ENCODE peak calls at places on chromosomes 13 and 19, in eight cellular contexts. One of them, this sample, is unnamed.

GRCh38 chr13:48275507-48275906 is 28.0 kb upstream of the RB1 start:
- DNase-seq in tibial artery: no peak
- DNase-seq in CD8-positive, alpha-beta memory T cell: no peak
- DNase-seq in stomach: no peak
- DNase-seq in PC-9: no peak
- DNase-seq in breast epithelium: no peak
- DNase-seq in upper lobe of right lung: no peak
- DNase-seq in aorta: no peak
- DNase-seq in this sample: no peak

GRCh38 chr19:33311326-33311682 is 9.0 kb upstream of the CEBPA start:
- DNase-seq in tibial artery: no peak
- DNase-seq in CD8-positive, alpha-beta memory T cell: no peak
- DNase-seq in stomach: peak; percentile 68
- DNase-seq in PC-9: peak; percentile 43
- DNase-seq in breast epithelium: no peak
- DNase-seq in upper lobe of right lung: peak; percentile 80
- DNase-seq in aorta: no peak
- DNase-seq in this sample: no peak

GRCh38 chr13:38381840-38382239 is 32.2 kb downstream of the UFM1 start:
- DNase-seq in tibial artery: no peak
- DNase-seq in CD8-positive, alpha-beta memory T cell: no peak
- DNase-seq in stomach: no peak
- DNase-seq in PC-9: no peak
- DNase-seq in breast epithelium: no peak
- DNase-seq in upper lobe of right lung: no peak
- DNase-seq in aorta: no peak
- DNase-seq in this sample: no peak

GRCh38 chr13:96851856-96852255 is 142.4 kb downstream of the OXGR1 start:
- DNase-seq in tibial artery: no peak
- DNase-seq in CD8-positive, alpha-beta memory T cell: no peak
- DNase-seq in stomach: no peak
- DNase-seq in PC-9: no peak
- DNase-seq in breast epithelium: no peak
- DNase-seq in upper lobe of right lung: no peak
- DNase-seq in aorta: no peak
- DNase-seq in this sample: no peak

GRCh38 chr13:30143671-30144400 is 163.5 kb downstream of the KATNAL1 start:
- DNase-seq in tibial artery: no peak
- DNase-seq in CD8-positive, alpha-beta memory T cell: no peak
- DNase-seq in stomach: no peak
- DNase-seq in PC-9: no peak
- DNase-seq in breast epithelium: no peak
- DNase-seq in upper lobe of right lung: no peak
- DNase-seq in aorta: no peak
- DNase-seq in this sample: no peak

GRCh38 chr19:49338691-49339363 is 3.6 kb downstream of the CD37 start:
- DNase-seq in tibial artery: peak; percentile 90
- DNase-seq in CD8-positive, alpha-beta memory T cell: no peak
- DNase-seq in stomach: peak; percentile 96
- DNase-seq in PC-9: peak; percentile 92
- DNase-seq in breast epithelium: peak; percentile 94
- DNase-seq in upper lobe of right lung: peak; percentile 95
- DNase-seq in aorta: peak; percentile 88
- DNase-seq in this sample: no peak

GRCh38 chr19:2363419-2363818 is 3.4 kb downstream of the TMPRSS9 start:
- DNase-seq in tibial artery: no peak
- DNase-seq in CD8-positive, alpha-beta memory T cell: no peak
- DNase-seq in stomach: no peak
- DNase-seq in PC-9: no peak
- DNase-seq in breast epithelium: no peak
- DNase-seq in upper lobe of right lung: no peak
- DNase-seq in aorta: no peak
- DNase-seq in this sample: no peak

GRCh38 chr19:40640744-40641143 is 39.6 kb downstream of the LTBP4 start:
- DNase-seq in tibial artery: peak; percentile 83
- DNase-seq in CD8-positive, alpha-beta memory T cell: no peak
- DNase-seq in stomach: no peak
- DNase-seq in PC-9: no peak
- DNase-seq in breast epithelium: no peak
- DNase-seq in upper lobe of right lung: no peak
- DNase-seq in aorta: no peak
- DNase-seq in this sample: no peak

GRCh38 chr19:49564616-49565045 is 15.7 kb downstream of the NOSIP start:
- DNase-seq in tibial artery: no peak
- DNase-seq in CD8-positive, alpha-beta memory T cell: no peak
- DNase-seq in stomach: no peak
- DNase-seq in PC-9: no peak
- DNase-seq in breast epithelium: no peak
- DNase-seq in upper lobe of right lung: no peak
- DNase-seq in aorta: no peak
- DNase-seq in this sample: no peak

GRCh38 chr13:113663934-113664333 is 3.1 kb upstream of the GRK1 start:
- DNase-seq in tibial artery: peak; percentile 13
- DNase-seq in CD8-positive, alpha-beta memory T cell: no peak
- DNase-seq in stomach: peak; percentile 24
- DNase-seq in PC-9: no peak
- DNase-seq in breast epithelium: no peak
- DNase-seq in upper lobe of right lung: peak; percentile 40
- DNase-seq in aorta: peak; percentile 65
- DNase-seq in this sample: no peak

GRCh38 chr19:42683917-42684513 is 56.3 kb downstream of the PSG3 start:
- DNase-seq in tibial artery: no peak
- DNase-seq in CD8-positive, alpha-beta memory T cell: no peak
- DNase-seq in stomach: no peak
- DNase-seq in PC-9: no peak
- DNase-seq in breast epithelium: no peak
- DNase-seq in upper lobe of right lung: no peak
- DNase-seq in aorta: no peak
- DNase-seq in this sample: no peak

GRCh38 chr19:51016798-51017683 is 2.5 kb downstream of the KLK10 start:
- DNase-seq in tibial artery: no peak
- DNase-seq in CD8-positive, alpha-beta memory T cell: peak; percentile 14
- DNase-seq in stomach: peak; percentile 77
- DNase-seq in PC-9: peak; percentile 97
- DNase-seq in breast epithelium: peak; percentile 81
- DNase-seq in upper lobe of right lung: no peak
- DNase-seq in aorta: no peak
- DNase-seq in this sample: no peak

GRCh38 chr13:102978168-102978567 is 88.0 kb downstream of the SLC10A2 start:
- DNase-seq in tibial artery: no peak
- DNase-seq in CD8-positive, alpha-beta memory T cell: no peak
- DNase-seq in stomach: no peak
- DNase-seq in PC-9: no peak
- DNase-seq in breast epithelium: no peak
- DNase-seq in upper lobe of right lung: no peak
- DNase-seq in aorta: no peak
- DNase-seq in this sample: no peak

GRCh38 chr19:33461256-33462111 is 60.1 kb downstream of the PEPD start:
- DNase-seq in tibial artery: peak; percentile 55
- DNase-seq in CD8-positive, alpha-beta memory T cell: no peak
- DNase-seq in stomach: no peak
- DNase-seq in PC-9: no peak
- DNase-seq in breast epithelium: no peak
- DNase-seq in upper lobe of right lung: peak; percentile 53
- DNase-seq in aorta: peak; percentile 74
- DNase-seq in this sample: no peak

GRCh38 chr19:13817615-13818371 is 22.6 kb downstream of the ZSWIM4 start:
- DNase-seq in tibial artery: no peak
- DNase-seq in CD8-positive, alpha-beta memory T cell: no peak
- DNase-seq in stomach: peak; percentile 87
- DNase-seq in PC-9: no peak
- DNase-seq in breast epithelium: no peak
- DNase-seq in upper lobe of right lung: peak; percentile 91
- DNase-seq in aorta: peak; percentile 84
- DNase-seq in this sample: no peak

DNA sequence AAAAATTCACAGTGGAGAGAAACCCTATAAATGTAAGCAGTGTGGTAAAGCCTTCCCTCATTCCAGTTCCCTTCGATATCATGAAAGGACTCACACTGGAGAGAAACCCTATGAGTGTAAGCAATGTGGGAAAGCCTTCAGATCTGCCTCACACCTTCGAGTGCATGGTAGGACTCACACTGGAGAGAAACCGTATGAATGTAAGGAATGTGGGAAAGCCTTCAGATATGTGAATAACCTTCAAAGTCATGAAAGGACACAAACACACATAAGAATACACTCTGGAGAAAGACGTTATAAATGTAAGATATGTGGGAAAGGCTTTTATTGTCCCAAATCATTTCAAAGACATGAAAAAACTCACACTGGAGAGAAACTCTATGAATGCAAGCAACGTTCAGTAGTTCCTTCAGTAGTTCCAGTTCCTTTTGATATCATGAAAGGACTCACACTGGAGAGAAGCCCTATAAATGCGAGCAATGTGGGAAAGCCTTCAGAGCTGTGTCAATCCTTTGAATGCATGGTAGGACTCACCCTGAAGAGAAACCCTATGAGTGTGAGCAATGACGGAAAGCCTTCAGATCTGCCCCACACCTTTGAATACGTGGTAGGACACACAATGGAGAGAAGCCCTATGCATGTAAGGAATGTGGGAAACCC is 16.1 kb upstream of the ZNF439 start:
- DNase-seq in tibial artery: no peak
- DNase-seq in CD8-positive, alpha-beta memory T cell: no peak
- DNase-seq in stomach: no peak
- DNase-seq in PC-9: no peak
- DNase-seq in breast epithelium: no peak
- DNase-seq in upper lobe of right lung: no peak
- DNase-seq in aorta: no peak
- DNase-seq in this sample: no peak
- H3K9me3 ChIP-seq in tibial artery: peaks cover 82% of the 10 kb centered on the region
- H3K9me3 ChIP-seq in CD8-positive, alpha-beta memory T cell: peaks cover 37% of the 10 kb centered on the region
- H3K9me3 ChIP-seq in stomach: peaks cover 44% of the 10 kb centered on the region
- H3K9me3 ChIP-seq in PC-9: peaks cover 73% of the 10 kb centered on the region
- H3K9me3 ChIP-seq in breast epithelium: peaks cover 50% of the 10 kb centered on the region
- H3K9me3 ChIP-seq in upper lobe of right lung: peaks cover 36% of the 10 kb centered on the region
- H3K9me3 ChIP-seq in aorta: peaks cover 17% of the 10 kb centered on the region
- H3K9me3 ChIP-seq in this sample: peaks cover 15% of the 10 kb centered on the region

GRCh38 chr19:15714638-15715037 is 13.2 kb upstream of the OR10H2 start:
- DNase-seq in tibial artery: no peak
- DNase-seq in CD8-positive, alpha-beta memory T cell: no peak
- DNase-seq in stomach: no peak
- DNase-seq in PC-9: no peak
- DNase-seq in breast epithelium: no peak
- DNase-seq in upper lobe of right lung: no peak
- DNase-seq in aorta: no peak
- DNase-seq in this sample: no peak
- H3K9me3 ChIP-seq in tibial artery: no peaks in the 10 kb centered on the region
- H3K9me3 ChIP-seq in CD8-positive, alpha-beta memory T cell: no peaks in the 10 kb centered on the region
- H3K9me3 ChIP-seq in stomach: no peaks in the 10 kb centered on the region
- H3K9me3 ChIP-seq in PC-9: no peaks in the 10 kb centered on the region
- H3K9me3 ChIP-seq in breast epithelium: no peaks in the 10 kb centered on the region
- H3K9me3 ChIP-seq in upper lobe of right lung: no peaks in the 10 kb centered on the region
- H3K9me3 ChIP-seq in aorta: peaks cover 3% of the 10 kb centered on the region
- H3K9me3 ChIP-seq in this sample: no peaks in the 10 kb centered on the region

GRCh38 chr19:22144394-22144793 is 52.4 kb downstream of the ZNF676 start:
- DNase-seq in tibial artery: no peak
- DNase-seq in CD8-positive, alpha-beta memory T cell: no peak
- DNase-seq in stomach: no peak
- DNase-seq in PC-9: no peak
- DNase-seq in breast epithelium: no peak
- DNase-seq in upper lobe of right lung: no peak
- DNase-seq in aorta: no peak
- DNase-seq in this sample: peak; percentile 6
- H3K9me3 ChIP-seq in tibial artery: peaks cover 37% of the 10 kb centered on the region
- H3K9me3 ChIP-seq in CD8-positive, alpha-beta memory T cell: peaks cover 19% of the 10 kb centered on the region
- H3K9me3 ChIP-seq in stomach: peaks cover 27% of the 10 kb centered on the region
- H3K9me3 ChIP-seq in PC-9: peaks cover 14% of the 10 kb centered on the region
- H3K9me3 ChIP-seq in breast epithelium: peaks cover 38% of the 10 kb centered on the region
- H3K9me3 ChIP-seq in upper lobe of right lung: peaks cover 45% of the 10 kb centered on the region
- H3K9me3 ChIP-seq in aorta: peaks cover 7% of the 10 kb centered on the region
- H3K9me3 ChIP-seq in this sample: peaks cover 6% of the 10 kb centered on the region

DNA sequence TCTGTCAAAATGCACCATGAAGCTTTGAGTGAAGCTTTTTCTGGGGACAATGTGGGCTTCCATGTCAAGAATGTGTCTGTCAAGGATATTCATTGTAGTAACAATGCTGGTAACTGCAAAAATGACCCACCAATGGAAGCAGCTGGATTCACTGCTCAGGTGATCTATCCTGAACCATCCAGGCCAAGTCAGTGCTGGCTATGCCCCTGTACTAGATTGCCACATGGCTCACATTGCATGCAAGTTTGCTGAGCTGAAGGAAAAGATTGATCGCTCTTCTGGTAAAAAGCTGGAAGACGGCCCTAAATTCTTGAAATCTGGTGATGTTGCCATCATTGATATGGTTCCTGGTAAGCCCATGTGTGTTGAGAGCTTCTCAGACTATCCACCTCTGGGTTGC is 12.7 kb downstream of the GPR42 start:
- DNase-seq in tibial artery: no peak
- DNase-seq in CD8-positive, alpha-beta memory T cell: no peak
- DNase-seq in stomach: no peak
- DNase-seq in PC-9: no peak
- DNase-seq in breast epithelium: no peak
- DNase-seq in upper lobe of right lung: no peak
- DNase-seq in aorta: no peak
- DNase-seq in this sample: no peak
- H3K9me3 ChIP-seq in tibial artery: no peaks in the 10 kb centered on the region
- H3K9me3 ChIP-seq in CD8-positive, alpha-beta memory T cell: no peaks in the 10 kb centered on the region
- H3K9me3 ChIP-seq in stomach: no peaks in the 10 kb centered on the region
- H3K9me3 ChIP-seq in PC-9: peaks cover 13% of the 10 kb centered on the region
- H3K9me3 ChIP-seq in breast epithelium: no peaks in the 10 kb centered on the region
- H3K9me3 ChIP-seq in upper lobe of right lung: no peaks in the 10 kb centered on the region
- H3K9me3 ChIP-seq in aorta: peaks cover 2% of the 10 kb centered on the region
- H3K9me3 ChIP-seq in this sample: peaks cover 4% of the 10 kb centered on the region

DNA sequence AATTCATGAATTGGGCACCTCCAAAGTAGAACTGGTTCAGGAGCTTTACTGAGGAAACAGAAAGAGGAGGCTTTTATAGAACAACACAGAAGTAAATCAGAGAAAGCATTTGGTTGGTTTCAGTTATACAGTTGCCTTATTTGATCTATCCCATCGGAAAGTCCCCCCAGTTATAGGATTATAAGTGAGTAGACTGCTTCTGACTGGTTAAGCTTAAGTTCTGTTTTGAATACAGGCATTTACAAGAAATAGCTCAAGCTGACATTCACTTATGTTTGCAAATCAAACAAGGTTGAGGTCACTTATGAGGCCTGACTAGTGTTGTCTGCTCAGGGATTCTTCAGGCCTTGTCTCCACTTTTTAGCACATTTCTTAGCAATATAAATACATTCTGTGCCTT is 857.4 kb downstream of the EFNB2 start:
- DNase-seq in tibial artery: no peak
- DNase-seq in CD8-positive, alpha-beta memory T cell: no peak
- DNase-seq in stomach: no peak
- DNase-seq in PC-9: no peak
- DNase-seq in breast epithelium: no peak
- DNase-seq in upper lobe of right lung: no peak
- DNase-seq in aorta: no peak
- DNase-seq in this sample: no peak
- H3K9me3 ChIP-seq in tibial artery: no peaks in the 10 kb centered on the region
- H3K9me3 ChIP-seq in CD8-positive, alpha-beta memory T cell: no peaks in the 10 kb centered on the region
- H3K9me3 ChIP-seq in stomach: no peaks in the 10 kb centered on the region
- H3K9me3 ChIP-seq in PC-9: peaks cover 3% of the 10 kb centered on the region
- H3K9me3 ChIP-seq in breast epithelium: no peaks in the 10 kb centered on the region
- H3K9me3 ChIP-seq in upper lobe of right lung: no peaks in the 10 kb centered on the region
- H3K9me3 ChIP-seq in aorta: no peaks in the 10 kb centered on the region
- H3K9me3 ChIP-seq in this sample: no peaks in the 10 kb centered on the region

GRCh38 chr19:22503524-22503923 is 81.4 kb upstream of the ZNF98 start:
- DNase-seq in tibial artery: no peak
- DNase-seq in CD8-positive, alpha-beta memory T cell: no peak
- DNase-seq in stomach: no peak
- DNase-seq in PC-9: no peak
- DNase-seq in breast epithelium: no peak
- DNase-seq in upper lobe of right lung: peak; percentile 10
- DNase-seq in aorta: no peak
- DNase-seq in this sample: no peak
- H3K9me3 ChIP-seq in tibial artery: peaks cover 16% of the 10 kb centered on the region
- H3K9me3 ChIP-seq in CD8-positive, alpha-beta memory T cell: peaks cover 6% of the 10 kb centered on the region
- H3K9me3 ChIP-seq in stomach: no peaks in the 10 kb centered on the region
- H3K9me3 ChIP-seq in PC-9: no peaks in the 10 kb centered on the region
- H3K9me3 ChIP-seq in breast epithelium: peaks cover 56% of the 10 kb centered on the region
- H3K9me3 ChIP-seq in upper lobe of right lung: peaks cover 8% of the 10 kb centered on the region
- H3K9me3 ChIP-seq in aorta: peaks cover 34% of the 10 kb centered on the region
- H3K9me3 ChIP-seq in this sample: no peaks in the 10 kb centered on the region

GRCh38 chr19:22919946-22920345 is 83.0 kb downstream of the ZNF728 start:
- DNase-seq in tibial artery: no peak
- DNase-seq in CD8-positive, alpha-beta memory T cell: no peak
- DNase-seq in stomach: no peak
- DNase-seq in PC-9: no peak
- DNase-seq in breast epithelium: no peak
- DNase-seq in upper lobe of right lung: no peak
- DNase-seq in aorta: no peak
- DNase-seq in this sample: no peak
- H3K9me3 ChIP-seq in tibial artery: no peaks in the 10 kb centered on the region
- H3K9me3 ChIP-seq in CD8-positive, alpha-beta memory T cell: no peaks in the 10 kb centered on the region
- H3K9me3 ChIP-seq in stomach: no peaks in the 10 kb centered on the region
- H3K9me3 ChIP-seq in PC-9: no peaks in the 10 kb centered on the region
- H3K9me3 ChIP-seq in breast epithelium: no peaks in the 10 kb centered on the region
- H3K9me3 ChIP-seq in upper lobe of right lung: no peaks in the 10 kb centered on the region
- H3K9me3 ChIP-seq in aorta: no peaks in the 10 kb centered on the region
- H3K9me3 ChIP-seq in this sample: no peaks in the 10 kb centered on the region